ENCODE peak calls at places on chromosomes 4 and X, in four cellular contexts. H, O, X and F are unnamed samples.
A peak's percentile ranks its signal among the peaks of the same experiment; 100 is the strongest.

GRCh38 chr4:40923326-40924095 is 173.8 kb downstream of the NSUN7 start:
- DNase-seq in O (no peak), X (no peak), H (peak; percentile 36), F (no peak)

GRCh38 chr4:28106155-28106554 is 1245.5 kb downstream of the STIM2 start:
- DNase-seq in O (no peak), X (no peak), H (no peak), F (no peak)

GRCh38 chrX:74420194-74421035 is 878 bp upstream of the SLC16A2 start:
- DNase-seq in X (peak; percentile 59), O (no peak), H (peak; percentile 4), F (peak; percentile 58)

GRCh38 chr4:149841686-149842085 is 26.0 kb upstream of the IQCM start:
- DNase-seq in X (no peak), H (no peak), O (no peak), F (no peak)

GRCh38 chr4:183182873-183183725 is 84.0 kb downstream of the WWC2 start:
- DNase-seq in X (peak; percentile 82), H (no peak), O (peak; percentile 41), F (peak; percentile 83)

GRCh38 chr4:72525938-72526337 is 43.1 kb downstream of the ADAMTS3 start:
- DNase-seq in H (peak; percentile 5), X (peak; percentile 73), O (peak; percentile 5), F (peak; percentile 89)

GRCh38 chr4:117773067-117773946 is 261.0 kb upstream of the NDST3 start:
- DNase-seq in H (no peak), O (no peak), X (no peak), F (no peak)

GRCh38 chrX:7062912-7063311 is 84.6 kb upstream of the STS start:
- DNase-seq in O (no peak), X (no peak), H (no peak), F (no peak)

GRCh38 chrX:148854351-148854750 is 353.9 kb downstream of the AFF2 start:
- DNase-seq in O (no peak), H (no peak), X (no peak), F (peak; percentile 16)

GRCh38 chr4:5366421-5366820 is 315.1 kb downstream of the STK32B start:
- DNase-seq in X (peak; percentile 8), O (peak; percentile 61), H (no peak), F (no peak)

GRCh38 chrX:63761639-63762038 is 23.4 kb downstream of the ARHGEF9 start:
- DNase-seq in O (no peak), X (no peak), H (no peak), F (no peak)

GRCh38 chr4:167021545-167022155 is 212.6 kb downstream of the SPOCK3 start:
- DNase-seq in O (no peak), H (no peak), X (peak; percentile 67), F (peak; percentile 78)

GRCh38 chrX:71400710-71401109 is 34.6 kb downstream of the TAF1 start:
- DNase-seq in H (no peak), O (no peak), X (no peak), F (no peak)

GRCh38 chr4:173516621-173517612 is 13.1 kb downstream of the HAND2 start:
- DNase-seq in O (no peak), X (peak; percentile 59), H (no peak), F (no peak)

GRCh38 chr4:61202100-61202637 is 2.0 kb downstream of the ADGRL3 start:
- DNase-seq in X (no peak), H (no peak), O (no peak), F (peak; percentile 8)

GRCh38 chr4:87975466-87975865 is at the start of gene SPP1:
- DNase-seq in H (no peak), X (peak; percentile 12), O (no peak), F (peak; percentile 37)

GRCh38 chrX:48683411-48683982 is at the start of gene WAS:
- DNase-seq in H (no peak), O (no peak), X (no peak), F (no peak)

GRCh38 chr4:112234952-112235609 is 3.5 kb downstream of the AP1AR start:
- DNase-seq in H (peak; percentile 33), O (peak; percentile 41), X (peak; percentile 94), F (peak; percentile 85)

GRCh38 chrX:101028562-101028961 is 23.3 kb downstream of the TRMT2B start:
- DNase-seq in O (no peak), X (no peak), H (no peak), F (no peak)

GRCh38 chr4:122992111-122992510 is 69.7 kb upstream of the NUDT6 start:
- DNase-seq in H (no peak), O (no peak), X (peak; percentile 49), F (no peak)

GRCh38 chr4:27057053-27057452 is 196.4 kb downstream of the STIM2 start:
- DNase-seq in X (no peak), O (no peak), H (no peak), F (no peak)

GRCh38 chr4:6562931-6563901 is 11.8 kb upstream of the MAN2B2 start:
- DNase-seq in O (no peak), X (no peak), H (no peak), F (peak; percentile 11)

GRCh38 chr4:1910643-1911042 is 39.5 kb downstream of the NSD2 start:
- DNase-seq in X (peak; percentile 72), H (no peak), O (no peak), F (peak; percentile 68)

GRCh38 chr4:16229604-16230003 is 3.3 kb upstream of the TAPT1 start:
- DNase-seq in H (no peak), X (no peak), O (no peak), F (no peak)

GRCh38 chr4:185514182-185514697 is 21.1 kb downstream of the PDLIM3 start:
- DNase-seq in H (no peak), O (no peak), X (no peak), F (no peak)

GRCh38 chrX:40546870-40547269 is 33.9 kb upstream of the ATP6AP2 start:
- DNase-seq in X (no peak), O (no peak), H (no peak), F (no peak)

GRCh38 chrX:40558590-40558989 is 22.2 kb upstream of the ATP6AP2 start:
- DNase-seq in X (no peak), H (no peak), O (no peak), F (no peak)

GRCh38 chrX:40550069-40550468 is 30.7 kb upstream of the ATP6AP2 start:
- DNase-seq in O (no peak), X (no peak), H (no peak), F (no peak)

GRCh38 chrX:40552768-40553167 is 28.0 kb upstream of the ATP6AP2 start:
- DNase-seq in O (no peak), X (peak; percentile 8), H (no peak), F (peak; percentile 27)
- TF ChIP-seq CTCF in O (peak; percentile 23), X (peak; percentile 18), H (no peak), F (peak; percentile 19)

GRCh38 chrX:150834695-150835094 is 63.8 kb downstream of the CD99L2 start:
- DNase-seq in X (no peak), O (no peak), H (no peak), F (no peak)
- H3K4me3 ChIP-seq in X (no peak overlapping the region), O (no peak overlapping the region), H (no peak overlapping the region), F (no peak overlapping the region)

GRCh38 chr4:37967749-37968148 is 7.6 kb downstream of the PTTG2 start:
- DNase-seq in H (no peak), X (no peak), O (peak; percentile 56), F (no peak)

GRCh38 chr4:37971202-37971601 is 11.0 kb downstream of the PTTG2 start:
- DNase-seq in X (no peak), H (no peak), O (no peak), F (no peak)

GRCh38 chr4:37968747-37969146 is 8.5 kb downstream of the PTTG2 start:
- DNase-seq in H (no peak), O (no peak), X (no peak), F (no peak)

GRCh38 chr4:37973481-37973880 is 13.3 kb downstream of the PTTG2 start:
- DNase-seq in X (no peak), O (no peak), H (no peak), F (no peak)

DNA sequence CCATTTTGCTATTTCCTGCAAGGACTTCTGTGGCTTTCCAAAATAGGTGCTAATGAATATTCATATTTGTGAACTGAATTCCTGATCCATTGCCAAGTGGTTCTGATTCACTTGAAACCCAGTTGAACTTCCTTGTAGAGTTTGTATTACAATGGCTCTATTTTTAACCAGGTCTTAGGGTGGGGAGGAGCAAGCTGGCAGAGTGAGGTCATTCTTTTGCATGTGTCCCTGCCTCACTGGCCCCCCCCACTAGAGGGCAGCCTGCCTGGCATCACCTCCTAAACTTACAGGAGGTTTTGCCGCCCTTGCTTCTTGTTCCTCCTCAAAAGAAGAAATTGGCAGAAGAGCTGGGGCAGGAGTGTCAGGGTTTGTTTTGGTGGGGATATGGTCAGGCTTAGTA is 10.5 kb downstream of the PTTG2 start:
- DNase-seq in H (peak; percentile 52), O (no peak), X (peak; percentile 42), F (peak; percentile 37)
- TF ChIP-seq CTCF in H (peak; percentile 52), O (peak; percentile 57), X (peak; percentile 37), F (peak; percentile 45)

GRCh38 chr4:30959781-30960485 is 239.8 kb downstream of the PCDH7 start:
- DNase-seq in H (no peak), O (no peak), X (no peak), F (no peak)

GRCh38 chr4:30953799-30954198 is 233.6 kb downstream of the PCDH7 start:
- DNase-seq in X (no peak), H (no peak), O (no peak), F (no peak)

GRCh38 chr4:30952526-30953219 is 232.5 kb downstream of the PCDH7 start:
- DNase-seq in O (no peak), X (no peak), H (no peak), F (no peak)

DNA sequence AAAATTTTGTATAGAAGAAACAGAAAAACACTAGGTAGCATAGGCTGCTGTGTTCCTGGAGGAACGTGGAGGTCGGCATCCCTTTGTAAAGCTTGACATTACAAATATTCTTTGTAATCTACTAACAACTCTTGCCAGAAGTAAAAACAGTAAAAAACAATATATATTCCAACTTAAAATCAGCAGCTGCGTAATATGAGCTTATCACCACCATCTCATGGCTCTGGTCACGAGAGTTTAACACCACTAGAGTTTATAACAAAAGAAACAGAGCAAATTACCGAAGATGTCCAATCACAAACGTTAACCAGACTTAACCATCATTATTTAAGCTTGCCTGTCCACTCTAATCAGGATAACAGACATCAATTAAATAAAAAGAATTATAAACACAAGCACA is 236.7 kb downstream of the PCDH7 start:
- DNase-seq in H (no peak), X (no peak), O (no peak), F (no peak)
- H3K4me3 ChIP-seq in H (no peak overlapping the region), X (no peak overlapping the region), O (no peak overlapping the region), F (no peak overlapping the region)

GRCh38 chr4:47372561-47372960 is 90.9 kb downstream of the COMMD8 start:
- DNase-seq in H (no peak), O (no peak), X (no peak), F (no peak)
- TF ChIP-seq CTCF in H (no peak), O (no peak), X (no peak), F (no peak)

DNA sequence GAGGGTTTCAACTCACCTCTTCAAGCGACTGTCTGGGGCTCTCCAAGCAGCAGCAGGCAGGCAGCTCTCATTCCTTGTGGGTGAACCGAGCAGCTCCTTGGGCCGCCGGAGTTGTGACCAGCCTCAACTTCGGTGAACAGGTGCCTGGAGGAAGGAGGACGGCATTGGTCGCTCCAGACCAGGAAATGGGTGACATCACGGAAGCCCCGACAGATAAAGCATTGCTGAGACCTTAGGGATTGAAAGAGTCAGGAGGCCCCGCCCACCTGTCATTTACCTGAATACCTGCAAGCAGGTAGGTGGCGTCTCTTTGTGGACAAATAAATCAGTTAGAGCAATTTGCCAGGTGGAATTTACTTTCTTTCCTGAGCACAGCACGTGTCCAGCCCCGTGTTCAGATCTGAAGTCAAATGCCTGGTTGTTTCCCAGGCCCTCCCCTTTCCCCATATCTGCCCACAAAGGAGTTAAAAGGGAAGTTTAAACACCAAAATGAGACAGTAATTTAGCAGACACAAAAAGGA is at the start of gene LNX1:
- DNase-seq in O (no peak), X (no peak), H (no peak), F (no peak)
- H3K4me3 ChIP-seq in O (no peak within 1 kb of the TSS), X (no peak within 1 kb of the TSS), H (peak within 1 kb of the TSS; percentile 10), F (no peak within 1 kb of the TSS)

GRCh38 chr4:133641191-133641590 is 492.1 kb downstream of the PCDH10 start:
- DNase-seq in O (no peak), X (no peak), H (no peak), F (no peak)
- TF ChIP-seq CTCF in O (no peak), X (no peak), H (no peak), F (no peak)